ENCODE peak calls at places on chromosome 16, in six cellular contexts. O is chondrocyte, H is spleen, F is Panc1, D is Calu3, K is stomach. G is an unnamed sample.
A peak's percentile ranks its signal among the peaks of the same experiment; 100 is the strongest.

GRCh38 chr16:66318505-66318904 is 48.0 kb upstream of the CDH5 start:
- DNase-seq in O (no peak), H (no peak), F (no peak), D (no peak), K (no peak), G (no peak)

GRCh38 chr16:79845006-79845733 is 244.6 kb upstream of the MAF start:
- DNase-seq in O (no peak), H (no peak), F (no peak), D (no peak), K (no peak), G (no peak)

GRCh38 chr16:28162326-28162877 is 49.4 kb downstream of the XPO6 start:
- DNase-seq in O (no peak), H (no peak), F (no peak), D (no peak), K (no peak), G (peak; percentile 58)

GRCh38 chr16:11515540-11516430 is 70.9 kb downstream of the LITAF start:
- DNase-seq in O (peak; percentile 52), H (no peak), F (no peak), D (no peak), K (no peak), G (no peak)

GRCh38 chr16:55641430-55642056 is 14.2 kb upstream of the SLC6A2 start:
- DNase-seq in O (no peak), H (no peak), F (no peak), D (no peak), K (no peak), G (no peak)

GRCh38 chr16:4663756-4664465 is 29.5 kb upstream of the NUDT16L1 start:
- DNase-seq in O (no peak), H (peak; percentile 87), F (no peak), D (no peak), K (peak; percentile 45), G (no peak)

GRCh38 chr16:24348511-24349290 is 92.6 kb downstream of the CACNG3 start:
- DNase-seq in O (no peak), H (no peak), F (no peak), D (no peak), K (no peak), G (no peak)

GRCh38 chr16:50806099-50807062 is 64.5 kb downstream of the CYLD start:
- DNase-seq in O (no peak), H (peak; percentile 90), F (peak; percentile 77), D (peak; percentile 83), K (peak; percentile 91), G (peak; percentile 71)

GRCh38 chr16:3065742-3066439 is 451 bp downstream of the IL32 start:
- DNase-seq in O (no peak), H (peak; percentile 76), F (no peak), D (no peak), K (no peak), G (no peak)

GRCh38 chr16:61289141-61289540 is 747.1 kb downstream of the CDH8 start:
- DNase-seq in O (no peak), H (no peak), F (no peak), D (no peak), K (no peak), G (no peak)

GRCh38 chr16:62408760-62409159 is 372.5 kb upstream of the CDH8 start:
- DNase-seq in O (no peak), H (no peak), F (no peak), D (no peak), K (no peak), G (no peak)

GRCh38 chr16:58487566-58488351 is 12.2 kb upstream of the NDRG4 start:
- DNase-seq in O (peak; percentile 96), H (peak; percentile 93), F (no peak), D (peak; percentile 90), K (peak; percentile 84), G (no peak)

GRCh38 chr16:87486282-87486681 is 6.5 kb downstream of the ZCCHC14 start:
- DNase-seq in O (peak; percentile 36), H (no peak), F (no peak), D (no peak), K (no peak), G (no peak)

GRCh38 chr16:13733561-13733960 is 186.4 kb upstream of the ERCC4 start:
- DNase-seq in O (no peak), H (no peak), F (no peak), D (no peak), K (no peak), G (no peak)

GRCh38 chr16:67388191-67388590 is 5.1 kb downstream of the TPPP3 start:
- DNase-seq in O (no peak), H (peak; percentile 58), F (no peak), D (no peak), K (no peak), G (no peak)

GRCh38 chr16:86120201-86120981 is 221.4 kb downstream of the IRF8 start:
- DNase-seq in O (no peak), H (no peak), F (no peak), D (no peak), K (no peak), G (no peak)

GRCh38 chr16:69311533-69312388 is 611 bp downstream of the VPS4A start:
- DNase-seq in O (peak; percentile 79), H (peak; percentile 94), F (no peak), D (peak; percentile 58), K (peak; percentile 40), G (no peak)

GRCh38 chr16:73052441-73053030 is 4.6 kb upstream of the ZFHX3 start:
- DNase-seq in O (no peak), H (no peak), F (no peak), D (no peak), K (no peak), G (no peak)

GRCh38 chr16:3575491-3575890 is 1.7 kb downstream of the NLRC3 start:
- DNase-seq in O (no peak), H (peak; percentile 66), F (no peak), D (no peak), K (no peak), G (no peak)

GRCh38 chr16:67546091-67546501 is 16.2 kb upstream of the CTCF start:
- DNase-seq in O (no peak), H (peak; percentile 74), F (no peak), D (no peak), K (no peak), G (no peak)

GRCh38 chr16:84746875-84747274 is 47.1 kb downstream of the USP10 start:
- DNase-seq in O (no peak), H (no peak), F (no peak), D (no peak), K (no peak), G (no peak)
- TF ChIP-seq CTCF in O (peak; percentile 65), H (no peak), F (peak; percentile 66), D (peak; percentile 19), K (no peak), G (peak; percentile 42)

GRCh38 chr16:19979638-19980037 is 94.1 kb downstream of the GPR139 start:
- DNase-seq in O (no peak), H (no peak), F (no peak), D (no peak), K (no peak), G (no peak)

GRCh38 chr16:19984136-19984535 is 89.6 kb downstream of the GPR139 start:
- DNase-seq in O (no peak), H (no peak), F (no peak), D (no peak), K (no peak), G (no peak)

DNA sequence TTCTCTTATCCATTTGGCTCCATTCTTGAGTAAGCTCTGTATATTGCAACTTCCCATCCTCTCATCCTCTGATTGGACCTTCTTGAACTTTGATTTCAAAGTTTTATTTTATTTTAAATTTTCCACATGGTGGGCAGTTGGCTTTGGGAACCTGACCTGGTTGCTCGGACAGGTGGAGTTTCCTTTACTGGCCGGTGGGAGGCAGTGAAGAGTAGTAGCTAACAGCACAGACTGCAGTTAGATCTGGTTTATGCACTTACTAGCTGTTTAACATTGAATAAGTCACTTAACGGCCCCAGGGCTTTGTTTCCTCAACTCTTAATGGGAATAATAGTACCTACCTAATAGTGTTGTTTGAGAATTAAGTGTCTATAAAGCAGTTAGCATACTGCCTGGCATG is 92.8 kb downstream of the GPR139 start:
- DNase-seq in O (no peak), H (no peak), F (no peak), D (peak; percentile 10), K (no peak), G (no peak)
- TF ChIP-seq CTCF in O (peak; percentile 51), H (peak; percentile 13), F (peak; percentile 81), D (no peak), K (no peak), G (peak; percentile 63)

GRCh38 chr16:88700322-88700635 is 5.9 kb downstream of the RNF166 start:
- DNase-seq in O (no peak), H (no peak), F (no peak), D (no peak), K (no peak), G (no peak)

GRCh38 chr16:88697831-88698693 is 8.1 kb downstream of the RNF166 start:
- DNase-seq in O (no peak), H (no peak), F (no peak), D (peak; percentile 35), K (no peak), G (no peak)

GRCh38 chr16:88697116-88697830 is 8.9 kb downstream of the RNF166 start:
- DNase-seq in O (no peak), H (no peak), F (no peak), D (no peak), K (no peak), G (no peak)

GRCh38 chr16:88699180-88699579 is 7.0 kb downstream of the RNF166 start:
- DNase-seq in O (no peak), H (peak; percentile 87), F (no peak), D (no peak), K (no peak), G (no peak)

DNA sequence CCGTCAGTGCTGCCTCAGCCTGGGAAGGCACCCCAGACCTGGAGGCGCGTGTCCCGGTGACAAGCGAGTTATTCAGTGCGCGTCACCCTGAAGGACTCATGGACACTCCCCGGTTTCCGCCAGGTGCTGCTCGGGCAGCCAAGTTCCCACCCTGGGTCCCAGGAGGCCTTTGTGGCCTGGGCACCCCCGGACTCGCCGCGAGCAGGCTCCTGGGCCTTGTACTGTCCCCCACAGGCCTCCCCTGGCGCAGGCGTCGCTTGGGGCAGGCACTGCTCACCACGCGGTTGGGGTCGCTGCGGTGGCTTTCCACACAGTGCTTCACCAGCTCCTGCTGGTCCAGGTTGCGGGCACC is 7.5 kb downstream of the RNF166 start:
- DNase-seq in O (no peak), H (peak; percentile 86), F (no peak), D (no peak), K (no peak), G (no peak)
- TF ChIP-seq CTCF in O (no peak), H (no peak), F (no peak), D (no peak), K (no peak), G (no peak)

DNA sequence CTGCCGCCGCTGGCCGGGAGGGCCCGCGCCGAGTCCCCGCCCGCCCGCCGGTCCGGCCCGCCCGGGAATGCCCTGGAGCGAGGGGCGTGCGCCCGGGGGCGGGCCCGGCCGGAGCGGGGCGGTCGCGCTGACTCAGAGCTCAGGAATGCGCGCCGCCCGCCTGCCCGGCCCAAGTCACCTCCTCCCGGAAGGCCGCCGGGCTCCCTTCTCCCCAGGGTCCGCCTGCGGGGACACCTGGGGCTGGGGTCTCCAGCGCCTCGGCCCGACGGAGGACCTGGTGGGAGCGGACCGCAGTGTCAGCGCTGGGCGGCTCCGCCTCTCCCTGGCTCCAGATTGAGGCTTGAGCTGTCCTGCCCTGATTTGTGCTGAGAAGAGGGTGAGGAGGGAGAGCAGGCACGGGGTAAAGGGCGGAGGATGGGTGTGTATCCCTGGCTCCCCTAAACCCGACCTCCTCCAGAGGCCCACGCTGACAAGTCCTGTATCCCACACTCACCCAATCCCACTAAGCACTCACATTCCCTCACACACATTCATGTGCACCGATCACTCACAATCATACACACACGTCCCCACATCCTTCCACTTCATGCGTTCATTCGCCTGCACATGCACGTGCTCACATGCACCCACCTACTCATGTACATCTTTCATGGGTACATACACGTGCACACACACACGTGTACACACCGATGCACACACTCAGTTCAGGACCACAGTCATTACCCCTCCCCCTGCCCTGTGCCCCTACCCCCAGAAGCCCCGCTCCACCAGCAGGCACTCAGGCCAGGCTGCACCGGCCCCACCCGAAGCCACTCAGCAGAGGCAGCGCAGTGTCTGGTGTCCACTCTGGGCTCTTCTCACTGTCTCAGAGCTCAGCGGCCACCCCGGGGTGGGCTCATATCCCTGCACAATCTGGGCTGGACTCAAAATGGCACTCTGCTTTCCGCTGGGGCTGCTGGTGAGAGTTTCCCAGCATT is at the start of gene RHBDF1:
- DNase-seq in O (no peak), H (no peak), F (no peak), D (peak; percentile 82), K (peak; percentile 69), G (no peak)
- TF ChIP-seq CTCF in O (no peak), H (no peak), F (no peak), D (no peak), K (no peak), G (no peak)

G was measured in epithelial cell of proximal tubule.